ENCODE peak calls at places on chromosomes 11 and 22, in eight cellular contexts. Q is MM.1S; Z is PC-9; Y is CD8-positive, alpha-beta memory T cell; V is psoas muscle; G is sigmoid colon; D is kidney; M is neuronal stem cell. U is an unnamed sample. For H3K36me3, the result is how much of the 10 kb centered on the place peaks cover.

GRCh38 chr22:19971276-19972124 is 29.9 kb upstream of the TXNRD2 start:
- DNase-seq in Q (no peak), Z (no peak), Y (no peak), V (no peak), G (no peak), D (no peak), M (no peak), U (no peak)

GRCh38 chr11:109644158-109644557 is 222.2 kb downstream of the C11orf87 start:
- DNase-seq in Q (no peak), Z (no peak), Y (no peak), V (no peak), G (no peak), D (no peak), M (no peak), U (peak)

GRCh38 chr11:62732830-62733229 is 4.5 kb downstream of the TTC9C start:
- DNase-seq in Q (peak), Z (no peak), Y (no peak), V (no peak), G (no peak), D (no peak), M (no peak), U (no peak)

GRCh38 chr11:36449566-36450390 is 60.3 kb downstream of the TRAF6 start:
- DNase-seq in Q (no peak), Z (no peak), Y (no peak), V (no peak), G (no peak), D (no peak), M (no peak), U (no peak)

GRCh38 chr11:92225563-92226308 is 1.1 kb downstream of the FAT3 start:
- DNase-seq in Q (no peak), Z (peak), Y (no peak), V (no peak), G (peak), D (peak), M (peak), U (no peak)

GRCh38 chr11:2789331-2789730 is 89.5 kb upstream of the KCNQ1OT1 start:
- DNase-seq in Q (no peak), Z (no peak), Y (peak), V (no peak), G (peak), D (no peak), M (no peak), U (no peak)

GRCh38 chr11:62909107-62909894 is 11.9 kb downstream of the CHRM1 start:
- DNase-seq in Q (peak), Z (peak), Y (no peak), V (peak), G (peak), D (peak), M (peak), U (peak)

GRCh38 chr11:833114-833791 is 501 bp downstream of the CD151 start:
- DNase-seq in Q (peak), Z (peak), Y (no peak), V (peak), G (no peak), D (peak), M (no peak), U (peak)

GRCh38 chr22:19884954-19885751 is 30.5 kb upstream of the GNB1L start:
- DNase-seq in Q (no peak), Z (no peak), Y (no peak), V (no peak), G (peak), D (peak), M (no peak), U (no peak)

GRCh38 chr11:101474666-101475065 is 109.1 kb downstream of the TRPC6 start:
- DNase-seq in Q (no peak), Z (no peak), Y (no peak), V (no peak), G (no peak), D (no peak), M (no peak), U (no peak)

GRCh38 chr11:1568451-1568911 is 3.6 kb downstream of the DUSP8 start:
- DNase-seq in Q (no peak), Z (no peak), Y (peak), V (no peak), G (peak), D (peak), M (no peak), U (peak)

GRCh38 chr11:30150425-30150824 is 80.4 kb upstream of the FSHB start:
- DNase-seq in Q (no peak), Z (no peak), Y (no peak), V (no peak), G (no peak), D (no peak), M (no peak), U (no peak)

GRCh38 chr11:122757201-122757600 is 81.1 kb upstream of the CRTAM start:
- DNase-seq in Q (no peak), Z (no peak), Y (no peak), V (no peak), G (no peak), D (no peak), M (no peak), U (no peak)

DNA sequence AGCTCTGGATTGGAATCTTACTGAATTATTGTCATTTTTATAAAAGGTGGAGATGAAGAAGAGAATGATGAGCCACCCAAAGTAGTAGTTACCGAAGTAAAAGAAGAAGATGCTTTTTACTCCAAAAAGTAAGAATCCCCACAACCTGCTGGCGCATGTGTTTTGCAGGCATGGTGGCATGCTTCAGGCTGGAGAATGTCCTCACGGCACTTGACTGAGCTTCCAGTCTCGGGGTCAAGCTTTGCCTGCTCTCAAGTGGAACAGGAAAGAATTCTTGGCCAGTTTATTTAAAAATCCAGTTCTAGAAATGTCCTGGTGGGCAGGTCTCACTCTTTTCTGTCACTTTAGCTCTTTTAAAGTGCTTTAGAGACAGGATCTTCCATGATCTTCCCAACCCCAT is 17.5 kb downstream of the NUP50 start:
- DNase-seq in Q (no peak), Z (no peak), Y (no peak), V (no peak), G (no peak), D (no peak), M (no peak), U (no peak)
- H3K36me3 ChIP-seq in Q (under half), Z (under half), Y (half or more), V (half or more), G (under half), D (under half), M (half or more), U (under half)

GRCh38 chr11:57353024-57353423 is 14.9 kb downstream of the P2RX3 start:
- DNase-seq in Q (no peak), Z (no peak), Y (no peak), V (no peak), G (no peak), D (no peak), M (no peak), U (no peak)
- H3K27ac ChIP-seq in Q (no peak), Z (no peak), Y (no peak), V (no peak), G (no peak), D (no peak), M (no peak), U (no peak)

DNA sequence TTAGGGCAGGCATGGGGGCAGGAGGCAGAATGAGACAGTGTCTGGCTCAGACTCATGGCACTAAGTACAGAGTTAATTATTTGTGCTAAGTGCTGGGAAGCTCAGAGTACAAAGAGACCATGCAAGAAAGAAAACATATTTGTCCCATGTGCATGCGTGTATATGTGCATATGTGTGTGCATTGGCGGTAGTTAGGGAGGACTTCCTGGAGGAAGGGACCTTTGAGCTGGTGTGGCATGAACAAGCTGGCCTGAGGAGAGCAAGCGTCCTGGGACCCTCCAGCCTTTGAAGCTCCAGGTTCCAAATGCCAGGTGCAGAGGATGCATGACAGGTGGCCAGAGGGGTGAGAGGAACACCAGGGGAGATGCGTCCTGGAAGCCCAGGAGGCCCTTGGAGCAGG is 6.1 kb downstream of the FBLN1 start:
- DNase-seq in Q (no peak), Z (no peak), Y (no peak), V (no peak), G (no peak), D (no peak), M (no peak), U (no peak)
- H3K4me3 ChIP-seq in Q (no peak), Z (no peak), Y (no peak), V (no peak), G (no peak), D (no peak), M (no peak), U (no peak)

GRCh38 chr11:70416881-70417280 is 18.6 kb downstream of the CTTN start:
- DNase-seq in Q (no peak), Z (no peak), Y (no peak), V (no peak), G (no peak), D (no peak), M (no peak), U (no peak)

GRCh38 chr11:70419307-70420007 is 21.1 kb downstream of the CTTN start:
- DNase-seq in Q (no peak), Z (no peak), Y (no peak), V (no peak), G (no peak), D (no peak), M (no peak), U (no peak)

GRCh38 chr11:70420008-70420464 is 21.7 kb downstream of the CTTN start:
- DNase-seq in Q (no peak), Z (no peak), Y (no peak), V (no peak), G (no peak), D (no peak), M (no peak), U (no peak)

GRCh38 chr11:70415642-70416395 is 17.5 kb downstream of the CTTN start:
- DNase-seq in Q (no peak), Z (no peak), Y (no peak), V (no peak), G (no peak), D (no peak), M (no peak), U (no peak)

DNA sequence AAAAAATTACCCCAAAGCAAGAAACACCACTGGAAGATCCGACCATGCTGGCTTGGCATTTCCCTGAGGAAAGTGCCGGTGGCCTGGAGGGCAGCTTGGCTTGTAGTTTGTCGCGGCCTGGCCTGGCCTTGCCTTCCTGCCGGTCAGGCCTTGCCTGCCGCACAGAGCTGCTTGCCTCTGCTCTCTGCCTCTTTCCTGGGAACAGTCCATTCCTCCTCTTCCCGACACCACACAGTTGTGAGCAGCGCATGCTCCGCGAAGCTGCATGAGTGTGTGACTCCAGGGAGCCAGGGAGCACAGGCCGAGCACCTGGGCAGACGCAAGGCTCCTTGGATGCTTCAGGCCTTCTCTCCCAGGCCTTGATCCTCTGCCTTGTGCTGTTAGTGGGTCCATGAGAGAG is 19.8 kb downstream of the CTTN start:
- DNase-seq in Q (no peak), Z (no peak), Y (no peak), V (no peak), G (no peak), D (no peak), M (no peak), U (no peak)
- H3K36me3 ChIP-seq in Q (under half), Z (half or more), Y (under half), V (half or more), G (half or more), D (half or more), M (half or more), U (under half)

GRCh38 chr11:65468874-65469333 is 29.9 kb upstream of the MALAT1 start:
- DNase-seq in Q (peak), Z (peak), Y (peak), V (peak), G (peak), D (peak), M (no peak), U (peak)
- H3K27ac ChIP-seq in Q (peak), Z (no peak), Y (no peak), V (peak), G (peak), D (peak), M (no peak), U (peak)

DNA sequence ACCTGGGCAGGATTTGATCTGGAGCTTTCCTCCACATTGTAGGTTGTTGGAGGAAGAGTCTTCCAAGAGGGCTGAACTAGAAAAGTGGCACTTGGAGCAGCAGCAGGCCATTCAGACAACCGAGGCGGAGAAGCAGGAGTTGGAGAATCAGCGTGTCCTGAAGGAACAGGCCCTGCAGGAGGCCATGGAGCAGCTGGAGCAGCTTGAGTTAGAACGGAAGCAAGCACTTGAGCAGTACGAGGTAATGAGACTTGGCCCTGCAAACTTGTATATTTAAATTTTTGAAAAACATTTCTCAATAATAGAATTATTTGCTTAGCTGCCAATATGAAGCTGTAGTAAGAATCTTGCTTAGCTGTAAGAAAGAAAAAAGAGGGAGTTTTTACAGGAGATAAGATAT is 83.9 kb downstream of the SWAP70 start:
- DNase-seq in Q (no peak), Z (no peak), Y (no peak), V (no peak), G (peak), D (no peak), M (no peak), U (no peak)
- H3K4me3 ChIP-seq in Q (no peak), Z (no peak), Y (no peak), V (no peak), G (no peak), D (no peak), M (no peak), U (no peak)

DNA sequence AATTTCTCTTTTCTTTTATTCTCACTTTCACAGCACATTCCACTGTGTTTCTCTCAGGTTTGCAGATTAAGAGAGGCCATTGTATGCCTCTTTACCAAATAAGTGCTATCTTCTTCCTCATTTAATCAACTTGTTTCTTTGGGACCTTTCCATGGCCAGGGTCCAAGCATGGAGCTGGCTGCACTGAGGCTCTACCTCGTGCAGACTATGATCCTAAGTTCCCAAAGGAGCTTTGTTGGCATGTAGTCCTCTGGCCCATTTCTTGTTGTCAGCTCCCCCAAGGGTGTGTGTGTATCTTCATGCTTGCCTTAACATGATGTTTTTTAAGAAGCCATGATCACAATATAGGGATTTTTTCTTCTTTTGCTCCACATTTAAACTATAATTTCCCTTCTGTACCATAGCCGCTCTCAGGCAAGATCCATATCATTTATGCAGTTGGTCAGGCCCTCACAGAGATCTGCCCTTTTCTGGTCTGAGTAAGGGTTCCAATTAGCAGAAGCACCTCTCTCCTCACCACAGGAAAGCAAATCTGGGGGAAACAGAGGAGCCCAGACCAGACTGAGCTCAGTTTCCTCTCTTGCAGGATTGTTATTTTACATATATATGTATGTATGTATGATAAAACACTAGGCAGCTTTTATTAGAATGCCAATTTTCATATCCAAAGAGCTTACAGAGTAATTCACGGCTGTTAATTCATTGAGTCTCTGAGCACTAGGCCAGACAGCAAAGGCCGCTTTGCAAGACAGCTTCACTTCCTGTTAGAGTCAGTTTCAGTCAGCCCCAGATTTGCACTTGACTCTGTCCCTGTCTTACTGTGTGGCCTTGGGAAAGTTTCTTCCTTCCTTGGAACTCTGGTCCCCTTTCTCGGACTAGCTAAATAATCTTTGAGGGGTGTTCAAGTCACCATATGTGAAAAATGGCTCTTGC is 34.3 kb downstream of the CYB5R2 start:
- DNase-seq in Q (peak), Z (no peak), Y (no peak), V (peak), G (peak), D (no peak), M (no peak), U (peak)
- H3K36me3 ChIP-seq in Q (under half), Z (under half), Y (under half), V (half or more), G (under half), D (under half), M (under half), U (under half)

GRCh38 chr11:46200537-46201281 is 76.8 kb upstream of the CREB3L1 start:
- DNase-seq in Q (no peak), Z (no peak), Y (no peak), V (no peak), G (no peak), D (no peak), M (no peak), U (no peak)
- H3K27ac ChIP-seq in Q (no peak), Z (no peak), Y (no peak), V (no peak), G (no peak), D (no peak), M (no peak), U (no peak)